ENCODE peak calls at places on chromosomes 1 and 21, in nine cellular contexts. H is ELR; V is T-cell; J is colonic mucosa; E is activated CD4-positive, alpha-beta T cell treated with anti-CD3 and anti-CD28 coated beads, Interleukin-2, amount 10 ng/mL, durations not matched to agents 7 days and 5 days; Q is hypothalamus; F is right lobe of liver; P is kidney epithelial cell; N is HCEC 1CT. L is an unnamed sample.

GRCh38 chr1:66518654-66519053 is 15.3 kb upstream of the SGIP1 start:
- DNase-seq in J (no peak), H (no peak), P (no peak), N (no peak), V (no peak), Q (no peak), F (no peak), E (no peak), L (no peak)

GRCh38 chr1:29410476-29410875 is 174.2 kb downstream of the PTPRU start:
- DNase-seq in J (no peak), E (no peak), H (no peak), F (no peak), V (no peak), Q (no peak), N (no peak), P (no peak), L (no peak)

GRCh38 chr1:163877016-163877415 is 555.3 kb downstream of the NUF2 start:
- DNase-seq in P (no peak), E (no peak), V (no peak), Q (no peak), J (no peak), F (no peak), H (no peak), N (peak; percentile 72), L (peak; percentile 51)

GRCh38 chr1:115837762-115838421 is 3.0 kb downstream of the NHLH2 start:
- DNase-seq in J (no peak), H (no peak), F (no peak), E (no peak), Q (no peak), N (no peak), P (no peak), V (no peak), L (no peak)

GRCh38 chr21:45084881-45085536 is 10.6 kb downstream of the ADARB1 start:
- DNase-seq in Q (no peak), N (no peak), P (no peak), E (no peak), J (no peak), H (no peak), V (no peak), F (no peak), L (no peak)

GRCh38 chr1:206518206-206518605 is 10.9 kb downstream of the RASSF5 start:
- DNase-seq in Q (no peak), P (no peak), J (no peak), E (no peak), H (no peak), N (no peak), V (no peak), F (peak; percentile 74), L (no peak)

GRCh38 chr1:238642231-238642630 is 744.1 kb upstream of the CHRM3 start:
- DNase-seq in F (no peak), H (peak; percentile 44), V (no peak), P (no peak), E (no peak), J (no peak), N (peak; percentile 16), Q (no peak), L (peak; percentile 47)

GRCh38 chr21:18387994-18388393 is 15.6 kb downstream of the TMPRSS15 start:
- DNase-seq in V (no peak), N (no peak), H (no peak), F (no peak), Q (no peak), E (no peak), P (no peak), J (no peak), L (no peak)

GRCh38 chr1:79391896-79392295 is 385.4 kb upstream of the ADGRL4 start:
- DNase-seq in E (no peak), F (no peak), J (no peak), P (no peak), Q (no peak), H (peak; percentile 2), N (no peak), V (no peak), L (no peak)

GRCh38 chr1:204647114-204647804 is 38.3 kb downstream of the LRRN2 start:
- DNase-seq in J (peak; percentile 61), N (peak; percentile 51), F (no peak), H (peak; percentile 73), Q (no peak), V (no peak), E (peak; percentile 30), P (peak; percentile 52), L (peak; percentile 69)

GRCh38 chr1:54273837-54274192 is 73.8 kb downstream of the MRPL37 start:
- DNase-seq in P (no peak), N (peak; percentile 9), V (no peak), H (peak; percentile 15), F (no peak), J (no peak), Q (no peak), E (no peak), L (peak; percentile 38)

GRCh38 chr1:185345913-185346717 is 29.1 kb upstream of the IVNS1ABP start:
- DNase-seq in H (no peak), P (no peak), F (no peak), N (no peak), J (no peak), E (no peak), V (no peak), Q (no peak), L (no peak)

GRCh38 chr1:160550572-160551034 is 27.5 kb upstream of the SLAMF6 start:
- DNase-seq in F (no peak), N (no peak), Q (no peak), H (peak; percentile 3), J (no peak), E (peak; percentile 35), V (peak; percentile 60), P (no peak), L (no peak)

GRCh38 chr1:180939706-180940094 is 27.0 kb downstream of the KIAA1614 start:
- DNase-seq in H (no peak), P (no peak), E (no peak), J (no peak), N (no peak), V (no peak), F (no peak), Q (no peak), L (no peak)

GRCh38 chr1:244653439-244654283 is 735 bp downstream of the DESI2 start:
- DNase-seq in V (no peak), E (no peak), P (no peak), Q (no peak), H (peak; percentile 44), F (no peak), J (peak; percentile 33), N (no peak), L (peak; percentile 21)

GRCh38 chr1:30405081-30405480 is 318.3 kb downstream of the MATN1 start:
- DNase-seq in H (no peak), P (no peak), Q (no peak), J (no peak), V (no peak), F (peak; percentile 31), E (no peak), N (no peak), L (no peak)

GRCh38 chr1:74858136-74858535 is 125.2 kb downstream of the TYW3 start:
- DNase-seq in E (no peak), N (no peak), F (no peak), J (no peak), Q (no peak), V (no peak), H (no peak), P (no peak), L (no peak)

GRCh38 chr1:236051107-236051885 is 13.6 kb downstream of the NID1 start:
- DNase-seq in H (no peak), E (no peak), Q (no peak), J (no peak), P (no peak), F (no peak), N (no peak), V (no peak), L (peak; percentile 9)

GRCh38 chr1:50425376-50426107 is 2.3 kb upstream of the DMRTA2 start:
- DNase-seq in Q (no peak), F (no peak), H (peak; percentile 51), V (no peak), J (no peak), P (no peak), N (peak; percentile 42), E (no peak), L (no peak)